ENCODE peak calls at places on chromosome 10, in four cellular contexts. Y is CD8-positive, alpha-beta T cell; G is Panc1; U is cardiac muscle cell. N is an unnamed sample.

GRCh38 chr10:131746785-131747184 is 154.0 kb upstream of the PPP2R2D start:
- DNase-seq in Y (no peak), G (no peak), U (no peak), N (no peak)

GRCh38 chr10:8037199-8037801 is 17.2 kb upstream of the GATA3 start:
- DNase-seq in Y (no peak), G (no peak), U (no peak), N (no peak)

GRCh38 chr10:48390933-48391845 is 84.7 kb downstream of the MAPK8 start:
- DNase-seq in Y (no peak), G (peak), U (peak), N (no peak)

GRCh38 chr10:13949844-13950542 is 363.2 kb downstream of the PRPF18 start:
- DNase-seq in Y (no peak), G (peak), U (peak), N (no peak)

GRCh38 chr10:110613341-110613995 is 30.7 kb upstream of the RBM20 start:
- DNase-seq in Y (no peak), G (no peak), U (no peak), N (no peak)

GRCh38 chr10:50528206-50528605 is 95.5 kb downstream of the SGMS1 start:
- DNase-seq in Y (no peak), G (no peak), U (no peak), N (no peak)

GRCh38 chr10:57336339-57336738 is 931.4 kb downstream of the IPMK start:
- DNase-seq in Y (no peak), G (no peak), U (no peak), N (no peak)

GRCh38 chr10:49691588-49691987 is 12.1 kb downstream of the C10orf53 start:
- DNase-seq in Y (no peak), G (no peak), U (no peak), N (no peak)

GRCh38 chr10:124285587-124286527 is 132.9 kb downstream of the OAT start:
- DNase-seq in Y (no peak), G (no peak), U (peak), N (no peak)

GRCh38 chr10:111598433-111599059 is 521.7 kb downstream of the ADRA2A start:
- DNase-seq in Y (peak), G (peak), U (peak), N (no peak)

GRCh38 chr10:118710487-118710886 is 44.3 kb downstream of the CACUL1 start:
- DNase-seq in Y (no peak), G (no peak), U (no peak), N (no peak)

GRCh38 chr10:125060851-125061556 is 99.4 kb downstream of the CTBP2 start:
- DNase-seq in Y (peak), G (no peak), U (peak), N (no peak)

GRCh38 chr10:58577394-58577793 is 64.7 kb downstream of the BICC1 start:
- DNase-seq in Y (no peak), G (no peak), U (peak), N (no peak)
- H3K27ac ChIP-seq in Y (no peak), G (no peak), U (no peak), N (no peak)

DNA sequence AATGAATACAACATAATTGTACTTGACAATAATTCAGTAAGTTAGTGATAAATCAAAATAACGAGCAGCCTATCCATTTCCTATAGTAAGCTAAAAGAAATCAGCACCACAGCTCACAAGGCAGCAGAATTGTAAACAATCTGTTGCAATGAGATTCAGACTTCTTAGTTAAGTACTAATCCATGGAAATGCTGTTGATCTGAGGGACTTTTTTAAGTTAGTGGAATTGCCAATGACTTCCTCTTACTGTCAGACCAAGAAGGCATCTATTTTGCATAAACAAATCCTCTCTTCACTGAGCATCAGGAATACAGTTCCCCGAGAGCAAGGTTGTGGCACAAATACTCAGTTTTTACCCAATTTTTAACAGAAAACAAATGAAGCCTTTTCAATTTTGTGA is 136.6 kb upstream of the CCDC6 start:
- DNase-seq in Y (no peak), G (no peak), U (no peak), N (no peak)
- H3K27ac ChIP-seq in Y (no peak), G (no peak), U (no peak), N (no peak)

DNA sequence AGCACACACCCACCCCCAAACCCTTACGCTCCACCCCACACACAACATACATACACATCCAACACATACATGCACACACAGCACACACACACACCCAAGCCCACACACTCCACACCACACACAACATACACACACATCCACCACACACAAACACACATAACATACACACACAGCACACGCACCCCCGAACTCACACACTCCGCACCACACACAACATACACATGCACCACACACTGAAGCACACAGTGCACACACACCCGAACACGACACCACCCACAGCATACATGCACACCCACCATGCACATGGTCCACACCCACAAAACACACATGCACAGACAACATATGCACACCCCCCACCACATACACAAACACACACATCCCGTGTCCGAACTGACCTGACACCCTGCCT is 2.0 kb downstream of the PRAP1 start:
- DNase-seq in Y (no peak), G (no peak), U (no peak), N (no peak)
- H3K27ac ChIP-seq in Y (no peak), G (no peak), U (no peak), N (no peak)

DNA sequence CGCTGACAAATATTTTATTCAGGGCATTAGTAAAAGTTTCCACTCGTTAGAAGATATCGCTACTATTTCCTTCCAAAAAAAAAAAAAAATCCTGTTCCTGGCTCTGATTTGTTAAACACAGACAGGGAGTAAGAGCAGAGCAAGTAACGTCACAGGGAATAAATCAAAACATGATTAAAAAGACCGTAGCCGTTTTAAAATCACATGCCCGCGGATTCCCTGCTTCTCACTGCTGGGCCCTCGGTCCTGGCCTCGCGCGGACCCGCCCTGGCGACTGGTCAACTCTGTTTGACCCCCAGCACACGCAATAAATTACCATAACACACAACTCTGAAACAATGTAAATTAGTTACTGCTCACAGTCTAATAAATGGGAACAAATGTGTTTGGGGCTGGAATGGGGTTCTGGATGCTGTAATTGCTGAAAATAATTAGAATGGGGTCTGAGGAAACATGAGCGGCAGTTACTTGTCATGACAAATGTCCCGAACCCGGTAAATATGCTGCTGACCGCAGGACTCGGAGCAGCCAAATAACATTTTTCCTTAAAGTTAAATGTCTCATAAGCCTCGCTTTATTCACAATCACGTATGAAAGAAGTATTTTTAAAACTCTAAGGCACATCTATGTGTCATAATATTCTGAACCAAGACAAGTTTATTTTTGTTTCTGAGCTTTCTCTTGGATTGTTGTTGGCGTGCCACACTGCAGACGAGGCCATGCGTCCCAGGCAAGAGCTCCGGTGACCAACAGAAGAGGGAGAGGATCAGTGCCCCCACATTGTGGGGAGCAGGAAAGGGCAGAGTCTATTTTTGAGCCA is 17.9 kb downstream of the EBF3 start:
- DNase-seq in Y (no peak), G (no peak), U (peak), N (no peak)
- H3K27ac ChIP-seq in Y (no peak), G (no peak), U (no peak), N (no peak)

GRCh38 chr10:84147347-84147746 is 8.0 kb downstream of the GHITM start:
- DNase-seq in Y (no peak), G (no peak), U (no peak), N (no peak)

GRCh38 chr10:84152769-84153168 is 13.5 kb downstream of the GHITM start:
- DNase-seq in Y (no peak), G (no peak), U (no peak), N (no peak)

GRCh38 chr10:84155521-84155920 is 16.2 kb downstream of the GHITM start:
- DNase-seq in Y (no peak), G (no peak), U (no peak), N (no peak)

DNA sequence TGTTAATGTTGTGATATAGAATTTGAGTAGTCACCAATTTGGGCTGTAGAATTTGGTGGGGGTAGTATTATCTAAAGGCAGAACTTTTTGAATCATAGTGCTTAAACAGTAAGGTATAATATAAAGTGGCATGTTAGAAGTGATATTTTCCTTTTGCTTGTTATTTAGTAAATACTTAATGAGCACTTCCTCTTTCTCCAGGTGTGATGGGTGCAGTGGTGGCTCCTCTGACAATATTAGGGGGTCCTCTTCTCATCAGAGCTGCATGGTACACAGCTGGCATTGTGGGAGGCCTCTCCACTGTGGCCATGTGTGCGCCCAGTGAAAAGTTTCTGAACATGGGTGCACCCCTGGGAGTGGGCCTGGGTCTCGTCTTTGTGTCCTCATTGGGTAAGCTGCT is 10.5 kb downstream of the GHITM start:
- DNase-seq in Y (no peak), G (no peak), U (no peak), N (no peak)
- H3K27ac ChIP-seq in Y (no peak), G (no peak), U (no peak), N (no peak)

GRCh38 chr10:42732266-42732665 is 50.3 kb upstream of the BMS1 start:
- DNase-seq in Y (no peak), G (no peak), U (no peak), N (no peak)
- H3K27ac ChIP-seq in Y (no peak), G (no peak), U (no peak), N (no peak)

DNA sequence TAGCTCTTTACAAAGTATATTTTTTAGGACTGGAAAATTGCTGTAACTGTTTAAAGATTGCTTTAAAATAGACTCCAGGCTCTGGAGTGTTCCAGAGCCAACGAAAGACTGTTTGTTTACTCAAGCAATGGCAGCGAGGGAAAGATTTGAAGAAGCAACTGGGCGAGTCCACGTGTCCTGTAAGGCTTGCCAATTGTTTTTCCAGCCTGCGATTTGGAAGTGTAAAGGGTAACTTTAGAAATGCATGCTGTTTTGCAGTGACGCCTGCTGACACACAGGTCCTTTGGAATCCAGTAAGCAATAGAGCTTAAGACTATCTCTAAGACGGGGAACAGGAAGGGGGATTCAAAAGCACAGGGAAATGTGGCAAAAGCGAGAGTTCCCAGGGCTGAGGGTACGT is 55.8 kb downstream of the TACC2 start:
- DNase-seq in Y (no peak), G (no peak), U (peak), N (no peak)
- H3K27ac ChIP-seq in Y (no peak), G (peak), U (peak), N (no peak)

DNA sequence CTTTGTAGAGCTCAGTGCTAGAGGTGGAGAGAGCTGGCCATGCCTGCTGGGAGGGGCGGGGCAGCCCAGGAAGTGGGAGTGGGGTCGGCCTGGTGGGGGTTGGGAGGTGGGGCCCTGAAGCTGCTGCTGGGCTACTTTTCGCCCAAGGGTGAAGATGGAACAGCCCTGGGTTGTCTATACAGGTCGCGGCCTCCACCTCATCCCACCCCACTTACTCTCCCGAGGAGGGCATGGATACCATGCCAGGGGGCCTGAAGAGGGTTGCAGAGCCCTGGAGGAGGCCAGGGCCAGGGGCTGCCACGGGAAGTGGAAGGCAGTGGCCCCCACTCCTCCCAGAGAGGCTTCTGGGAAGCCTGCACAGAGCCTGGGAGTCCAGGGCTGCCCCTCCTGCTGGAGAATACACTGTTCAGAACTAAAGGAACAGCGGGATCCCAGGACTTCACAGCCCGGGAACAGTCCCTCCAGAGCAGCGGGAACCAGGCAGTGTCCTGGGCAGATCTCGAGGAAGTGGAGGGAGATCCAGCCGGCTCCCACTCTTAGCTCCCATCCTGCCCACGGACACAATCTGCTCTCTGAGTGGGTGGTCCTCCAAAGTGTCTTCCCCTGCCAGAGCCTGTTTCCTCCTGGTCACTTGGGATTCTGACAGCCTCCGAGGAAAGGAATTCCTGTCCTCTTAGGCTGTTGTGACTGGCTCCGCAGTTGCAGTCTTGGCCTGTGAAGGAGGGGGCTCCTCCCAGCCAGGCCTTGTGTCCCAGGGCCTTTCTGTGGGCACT is 23.5 kb downstream of the MAT1A start:
- DNase-seq in Y (no peak), G (no peak), U (no peak), N (no peak)
- H3K27ac ChIP-seq in Y (no peak), G (no peak), U (peak), N (no peak)

DNA sequence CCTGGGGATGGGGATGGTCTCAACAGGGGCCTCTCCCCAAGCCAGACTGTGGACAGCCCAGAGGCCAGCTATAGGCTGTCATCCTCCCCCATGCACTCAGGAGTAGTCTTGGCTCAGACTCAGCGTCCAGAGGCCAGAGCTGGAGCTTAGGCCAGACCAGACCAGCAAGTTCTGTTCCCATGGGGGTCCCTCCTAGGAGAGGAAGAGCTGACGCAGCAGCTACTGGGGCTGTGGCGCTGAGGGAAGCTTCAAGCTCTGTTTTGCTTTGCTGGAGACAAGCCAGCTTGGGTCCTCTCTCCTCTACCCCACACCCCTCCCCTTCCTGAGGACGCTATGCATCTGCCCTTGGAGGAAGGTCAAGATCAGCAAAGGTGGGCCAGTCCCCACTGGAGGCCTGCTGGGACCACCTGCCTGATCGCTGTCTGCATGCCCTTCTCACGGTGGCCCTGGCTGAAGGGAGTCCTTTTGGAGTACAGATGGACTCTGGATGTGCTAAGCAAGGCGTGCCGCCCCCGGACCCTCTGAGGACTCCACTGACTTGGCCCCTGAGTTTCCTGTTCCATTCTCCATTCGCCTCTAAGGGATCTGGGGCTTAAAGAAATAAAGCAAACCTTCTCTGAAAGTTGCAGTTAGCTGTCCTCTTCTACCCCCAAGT is 2.6 kb downstream of the TBATA start:
- DNase-seq in Y (no peak), G (no peak), U (peak), N (no peak)
- H3K27ac ChIP-seq in Y (no peak), G (no peak), U (no peak), N (no peak)

DNA sequence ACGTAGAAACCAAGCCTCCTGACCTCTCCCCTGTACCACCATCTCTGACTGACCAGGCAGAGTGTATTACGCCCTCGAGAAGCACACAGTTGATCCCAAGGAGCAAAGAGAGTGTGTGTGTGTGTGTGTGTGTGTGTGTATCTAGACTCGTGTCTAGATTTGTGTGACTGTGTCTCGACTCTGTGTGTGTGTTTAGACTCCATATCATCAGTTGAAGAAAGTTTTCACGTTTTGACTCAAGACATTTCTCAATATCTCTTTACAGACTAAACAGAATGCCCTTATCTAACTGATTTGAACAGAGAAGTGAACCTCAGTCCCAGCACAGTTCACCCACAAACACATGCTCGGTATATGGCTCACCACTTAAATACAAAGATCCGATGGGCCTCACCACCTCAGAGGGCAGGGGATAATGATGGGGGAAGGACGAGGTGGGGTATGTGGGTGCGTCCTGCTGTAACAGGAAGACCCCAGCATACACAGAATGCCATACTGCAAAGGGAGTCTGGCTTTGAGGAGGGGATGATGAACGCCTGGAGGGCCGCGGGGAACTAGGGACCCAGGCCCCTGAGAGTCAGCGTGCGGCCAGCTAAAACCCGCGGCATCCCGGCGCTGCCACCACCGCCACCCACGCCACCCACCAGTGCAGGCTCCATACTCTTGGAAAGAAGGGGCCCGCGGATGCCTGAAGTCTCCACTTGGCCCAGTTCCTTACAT is 780 bp downstream of the ALDH18A1 start:
- DNase-seq in Y (no peak), G (no peak), U (peak), N (no peak)
- H3K27ac ChIP-seq in Y (peak), G (peak), U (peak), N (peak)

N was measured in RWPE2.